ENCODE peak calls at places on chromosomes 16 and 17, in six cellular contexts. One of them, this sample, is unnamed.

GRCh38 chr17:65064452-65065019 is 8.0 kb upstream of the GNA13 start:
- DNase-seq in mammary epithelial cell: peak; percentile 96
- DNase-seq in fibroblast of lung: peak; percentile 61
- DNase-seq in neuronal stem cell: no peak
- DNase-seq in neural progenitor cell: no peak
- DNase-seq in IMR-90: peak; percentile 88
- DNase-seq in this sample: peak; percentile 76

GRCh38 chr16:51310159-51310558 is 159.1 kb upstream of the SALL1 start:
- DNase-seq in neuronal stem cell: no peak
- DNase-seq in neural progenitor cell: no peak
- DNase-seq in mammary epithelial cell: no peak
- DNase-seq in fibroblast of lung: no peak
- DNase-seq in IMR-90: no peak
- DNase-seq in this sample: no peak

GRCh38 chr16:76947694-76948093 is 243.3 kb upstream of the MON1B start:
- DNase-seq in mammary epithelial cell: no peak
- DNase-seq in fibroblast of lung: peak; percentile 60
- DNase-seq in neuronal stem cell: no peak
- DNase-seq in IMR-90: no peak
- DNase-seq in neural progenitor cell: no peak
- DNase-seq in this sample: no peak

GRCh38 chr16:69890114-69890890 is 60.8 kb upstream of the CLEC18A start:
- DNase-seq in neural progenitor cell: peak; percentile 64
- DNase-seq in neuronal stem cell: peak; percentile 57
- DNase-seq in mammary epithelial cell: peak; percentile 27
- DNase-seq in IMR-90: peak; percentile 42
- DNase-seq in fibroblast of lung: peak; percentile 68
- DNase-seq in this sample: peak; percentile 77

GRCh38 chr16:66254751-66255150 is 111.7 kb upstream of the CDH5 start:
- DNase-seq in fibroblast of lung: peak; percentile 77
- DNase-seq in neural progenitor cell: no peak
- DNase-seq in mammary epithelial cell: no peak
- DNase-seq in IMR-90: peak; percentile 56
- DNase-seq in neuronal stem cell: no peak
- DNase-seq in this sample: no peak

GRCh38 chr16:54424043-54424451 is 137.5 kb upstream of the IRX3 start:
- DNase-seq in IMR-90: no peak
- DNase-seq in neural progenitor cell: no peak
- DNase-seq in fibroblast of lung: no peak
- DNase-seq in mammary epithelial cell: peak; percentile 66
- DNase-seq in neuronal stem cell: no peak
- DNase-seq in this sample: no peak

GRCh38 chr17:58083491-58084316 is 485 bp downstream of the DYNLL2 start:
- DNase-seq in IMR-90: peak; percentile 43
- DNase-seq in mammary epithelial cell: peak; percentile 37
- DNase-seq in neural progenitor cell: peak; percentile 40
- DNase-seq in fibroblast of lung: peak; percentile 41
- DNase-seq in neuronal stem cell: no peak
- DNase-seq in this sample: peak; percentile 72

GRCh38 chr17:21043296-21044232 is 753 bp upstream of the USP22 start:
- DNase-seq in IMR-90: peak; percentile 98
- DNase-seq in mammary epithelial cell: peak; percentile 97
- DNase-seq in neuronal stem cell: no peak
- DNase-seq in fibroblast of lung: peak; percentile 98
- DNase-seq in neural progenitor cell: peak; percentile 99
- DNase-seq in this sample: peak; percentile 79

GRCh38 chr16:46907061-46907774 is 23.1 kb downstream of the GPT2 start:
- DNase-seq in mammary epithelial cell: no peak
- DNase-seq in neuronal stem cell: no peak
- DNase-seq in fibroblast of lung: no peak
- DNase-seq in neural progenitor cell: no peak
- DNase-seq in IMR-90: no peak
- DNase-seq in this sample: no peak

GRCh38 chr17:29707212-29707571 is 84.5 kb upstream of the CORO6 start:
- DNase-seq in neural progenitor cell: no peak
- DNase-seq in neuronal stem cell: no peak
- DNase-seq in IMR-90: no peak
- DNase-seq in mammary epithelial cell: no peak
- DNase-seq in fibroblast of lung: no peak
- DNase-seq in this sample: no peak

GRCh38 chr16:53773150-53773846 is 69.3 kb downstream of the FTO start:
- DNase-seq in mammary epithelial cell: peak; percentile 72
- DNase-seq in neural progenitor cell: peak; percentile 70
- DNase-seq in neuronal stem cell: peak; percentile 55
- DNase-seq in fibroblast of lung: peak; percentile 80
- DNase-seq in IMR-90: peak; percentile 79
- DNase-seq in this sample: peak; percentile 68

GRCh38 chr17:82960419-82961271 is 118.8 kb upstream of the METRNL start:
- DNase-seq in fibroblast of lung: no peak
- DNase-seq in IMR-90: no peak
- DNase-seq in neuronal stem cell: no peak
- DNase-seq in mammary epithelial cell: no peak
- DNase-seq in neural progenitor cell: no peak
- DNase-seq in this sample: no peak

GRCh38 chr17:6365187-6365943 is 69.6 kb downstream of the AIPL1 start:
- DNase-seq in neural progenitor cell: no peak
- DNase-seq in fibroblast of lung: peak; percentile 78
- DNase-seq in IMR-90: peak; percentile 74
- DNase-seq in neuronal stem cell: no peak
- DNase-seq in mammary epithelial cell: peak; percentile 89
- DNase-seq in this sample: no peak

GRCh38 chr16:58506241-58507194 is 6.6 kb downstream of the NDRG4 start:
- DNase-seq in neural progenitor cell: no peak
- DNase-seq in mammary epithelial cell: no peak
- DNase-seq in fibroblast of lung: no peak
- DNase-seq in neuronal stem cell: no peak
- DNase-seq in IMR-90: no peak
- DNase-seq in this sample: peak; percentile 40

GRCh38 chr16:53998024-53998810 is 288.4 kb downstream of the IRX3 start:
- DNase-seq in fibroblast of lung: no peak
- DNase-seq in neuronal stem cell: no peak
- DNase-seq in neural progenitor cell: no peak
- DNase-seq in mammary epithelial cell: no peak
- DNase-seq in IMR-90: no peak
- DNase-seq in this sample: no peak

GRCh38 chr16:89565506-89566372 is 5.3 kb downstream of the RPL13 start:
- DNase-seq in neuronal stem cell: no peak
- DNase-seq in fibroblast of lung: peak; percentile 50
- DNase-seq in neural progenitor cell: peak; percentile 64
- DNase-seq in mammary epithelial cell: peak; percentile 79
- DNase-seq in IMR-90: peak; percentile 44
- DNase-seq in this sample: peak; percentile 93

GRCh38 chr17:49054342-49055092 is 57.3 kb downstream of the IGF2BP1 start:
- DNase-seq in neuronal stem cell: no peak
- DNase-seq in neural progenitor cell: no peak
- DNase-seq in IMR-90: no peak
- DNase-seq in fibroblast of lung: no peak
- DNase-seq in mammary epithelial cell: no peak
- DNase-seq in this sample: no peak

GRCh38 chr17:55617441-55617840 is 105.2 kb downstream of the TMEM100 start:
- DNase-seq in mammary epithelial cell: no peak
- DNase-seq in fibroblast of lung: no peak
- DNase-seq in IMR-90: no peak
- DNase-seq in neural progenitor cell: no peak
- DNase-seq in neuronal stem cell: no peak
- DNase-seq in this sample: peak; percentile 47

GRCh38 chr17:59361916-59362810 is 30.7 kb downstream of the YPEL2 start:
- DNase-seq in mammary epithelial cell: peak; percentile 87
- DNase-seq in fibroblast of lung: peak; percentile 90
- DNase-seq in neuronal stem cell: no peak
- DNase-seq in neural progenitor cell: no peak
- DNase-seq in IMR-90: peak; percentile 93
- DNase-seq in this sample: no peak

GRCh38 chr17:77476006-77476405 is 335.2 kb downstream of the SEC14L1 start:
- DNase-seq in IMR-90: no peak
- DNase-seq in fibroblast of lung: no peak
- DNase-seq in mammary epithelial cell: no peak
- DNase-seq in neural progenitor cell: no peak
- DNase-seq in neuronal stem cell: no peak
- DNase-seq in this sample: no peak
- H3K9ac ChIP-seq in IMR-90: no peak overlapping the region
- H3K9ac ChIP-seq in fibroblast of lung: peak overlapping the region; percentile 32
- H3K9ac ChIP-seq in mammary epithelial cell: no peak overlapping the region
- H3K9ac ChIP-seq in neural progenitor cell: no peak overlapping the region
- H3K9ac ChIP-seq in neuronal stem cell: no peak overlapping the region
- H3K9ac ChIP-seq in this sample: no peak overlapping the region

GRCh38 chr17:1107777-1108559 is 71.8 kb downstream of the ABR start:
- DNase-seq in neural progenitor cell: no peak
- DNase-seq in IMR-90: no peak
- DNase-seq in mammary epithelial cell: peak; percentile 28
- DNase-seq in neuronal stem cell: no peak
- DNase-seq in fibroblast of lung: no peak
- DNase-seq in this sample: peak; percentile 83
- H3K27ac ChIP-seq in neural progenitor cell: no peak overlapping the region
- H3K27ac ChIP-seq in IMR-90: no peak overlapping the region
- H3K27ac ChIP-seq in mammary epithelial cell: peak overlapping the region; percentile 54
- H3K27ac ChIP-seq in neuronal stem cell: no peak overlapping the region
- H3K27ac ChIP-seq in fibroblast of lung: peak overlapping the region; percentile 57
- H3K27ac ChIP-seq in this sample: no peak overlapping the region

DNA sequence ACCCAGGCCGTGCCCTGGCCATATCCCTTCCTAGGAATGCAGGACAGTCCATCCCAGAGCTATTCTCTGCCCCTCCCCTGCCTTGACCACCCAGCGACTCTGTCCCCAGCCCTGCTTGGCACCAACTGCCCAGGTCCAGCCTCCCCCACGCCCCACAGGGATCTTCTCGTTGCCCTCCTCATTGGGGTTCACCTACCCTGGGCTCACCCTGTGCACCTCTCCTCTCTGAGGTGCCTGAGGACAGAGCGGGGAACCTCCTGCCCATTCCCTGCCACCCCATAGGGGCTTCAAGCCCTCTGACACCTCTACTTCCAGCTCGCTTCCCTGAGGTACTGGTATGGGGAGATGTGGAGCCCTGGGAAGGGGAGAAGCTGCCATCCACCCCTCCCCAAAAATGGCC is 6.2 kb upstream of the MPP2 start:
- DNase-seq in neuronal stem cell: no peak
- DNase-seq in neural progenitor cell: no peak
- DNase-seq in mammary epithelial cell: no peak
- DNase-seq in fibroblast of lung: no peak
- DNase-seq in IMR-90: no peak
- DNase-seq in this sample: no peak
- H3K27me3 ChIP-seq in neuronal stem cell: peaks cover 11% of the 10 kb centered on the region
- H3K27me3 ChIP-seq in neural progenitor cell: peaks cover 18% of the 10 kb centered on the region
- H3K27me3 ChIP-seq in mammary epithelial cell: peaks cover 3% of the 10 kb centered on the region
- H3K27me3 ChIP-seq in fibroblast of lung: peaks cover 24% of the 10 kb centered on the region
- H3K27me3 ChIP-seq in IMR-90: peaks cover 57% of the 10 kb centered on the region
- H3K27me3 ChIP-seq in this sample: peaks cover 21% of the 10 kb centered on the region

GRCh38 chr16:82629441-82630027 is 2.8 kb downstream of the CDH13 start:
- DNase-seq in mammary epithelial cell: peak; percentile 83
- DNase-seq in neuronal stem cell: no peak
- DNase-seq in neural progenitor cell: peak; percentile 38
- DNase-seq in IMR-90: peak; percentile 34
- DNase-seq in fibroblast of lung: peak; percentile 49
- DNase-seq in this sample: no peak
- H3K9ac ChIP-seq in mammary epithelial cell: peak overlapping the region; percentile 96
- H3K9ac ChIP-seq in neuronal stem cell: no peak overlapping the region
- H3K9ac ChIP-seq in neural progenitor cell: no peak overlapping the region
- H3K9ac ChIP-seq in IMR-90: no peak overlapping the region
- H3K9ac ChIP-seq in fibroblast of lung: no peak overlapping the region
- H3K9ac ChIP-seq in this sample: no peak overlapping the region